ENCODE peak calls at places on chromosomes 13 and 19, in eight cellular contexts. K is heart right ventricle; I is thoracic aorta; P is sigmoid colon; T is fibroblast of lung; W is aorta; C is CD4-positive, CD25-positive, alpha-beta regulatory T cell; R is colonic mucosa. S is an unnamed sample.

GRCh38 chr13:91721413-91721812 is 323.0 kb downstream of the GPC5 start:
- DNase-seq in W (no peak), I (no peak), C (no peak), T (peak; percentile 21), K (no peak), R (no peak), P (no peak), S (no peak)

GRCh38 chr13:101841687-101842086 is 389.2 kb downstream of the ITGBL1 start:
- DNase-seq in I (no peak), P (no peak), W (no peak), K (no peak), T (no peak), R (no peak), C (no peak), S (no peak)

GRCh38 chr13:20442370-20442769 is 83.3 kb downstream of the CRYL1 start:
- DNase-seq in I (no peak), W (no peak), C (no peak), T (no peak), K (no peak), R (no peak), P (no peak), S (no peak)

GRCh38 chr13:45781553-45782326 is 69.8 kb downstream of the SIAH3 start:
- DNase-seq in P (peak; percentile 69), I (peak; percentile 4), C (no peak), W (peak; percentile 80), T (peak; percentile 2), K (peak; percentile 80), R (peak; percentile 44), S (peak; percentile 65)

GRCh38 chr13:69720278-69720983 is 387.2 kb upstream of the ATXN8OS start:
- DNase-seq in R (peak; percentile 34), I (no peak), T (no peak), P (no peak), W (no peak), C (no peak), K (no peak), S (peak; percentile 61)

GRCh38 chr13:59478908-59479307 is 684.8 kb downstream of the DIAPH3 start:
- DNase-seq in I (no peak), T (no peak), R (no peak), W (no peak), K (no peak), P (no peak), C (no peak), S (no peak)

GRCh38 chr19:10201176-10201575 is 6.4 kb upstream of the DNMT1 start:
- DNase-seq in T (no peak), K (no peak), R (no peak), I (no peak), C (no peak), W (no peak), P (no peak), S (no peak)

GRCh38 chr13:77507931-77508776 is 27.4 kb upstream of the SCEL start:
- DNase-seq in W (no peak), P (no peak), C (no peak), K (no peak), T (peak; percentile 87), R (no peak), I (no peak), S (no peak)

GRCh38 chr13:35723061-35723461 is 246.6 kb upstream of the MAB21L1 start:
- DNase-seq in R (no peak), P (peak; percentile 77), I (no peak), K (peak; percentile 40), W (no peak), T (peak; percentile 75), C (no peak), S (no peak)
- H3K27ac ChIP-seq in R (peak overlapping the region; percentile 27), P (peak overlapping the region; percentile 59), I (no peak overlapping the region), K (peak overlapping the region; percentile 76), W (no peak overlapping the region), T (no peak overlapping the region), C (no peak overlapping the region), S (no peak overlapping the region)

GRCh38 chr13:100245099-100245498 is 156.2 kb downstream of the PCCA start:
- DNase-seq in P (no peak), I (no peak), T (no peak), R (no peak), C (no peak), W (no peak), K (no peak), S (no peak)

GRCh38 chr13:100244431-100244830 is 155.5 kb downstream of the PCCA start:
- DNase-seq in R (no peak), W (no peak), I (no peak), K (no peak), C (no peak), P (no peak), T (no peak), S (no peak)

DNA sequence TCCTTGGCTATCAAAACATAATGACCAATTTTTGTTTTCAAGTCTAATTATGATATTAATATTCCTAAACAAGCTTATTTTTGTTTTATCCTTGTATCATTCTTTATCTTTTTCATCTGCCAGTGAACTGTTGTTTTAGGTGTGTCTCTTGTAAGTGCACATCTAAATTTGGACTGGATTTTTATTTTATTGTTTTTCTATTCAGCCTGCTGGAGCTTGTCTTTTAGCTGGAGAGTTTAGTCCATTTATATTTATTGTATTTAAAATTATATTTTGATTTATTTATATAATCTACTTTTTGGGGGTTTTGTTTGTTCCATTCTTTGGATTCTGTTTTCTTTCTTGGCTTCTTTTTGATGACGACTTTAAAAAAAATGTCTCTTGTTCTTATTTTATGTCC is 159.0 kb downstream of the PCCA start:
- DNase-seq in I (no peak), K (no peak), T (no peak), R (no peak), W (no peak), P (no peak), C (no peak), S (no peak)
- H3K27ac ChIP-seq in I (no peak overlapping the region), K (no peak overlapping the region), T (no peak overlapping the region), R (no peak overlapping the region), W (no peak overlapping the region), P (no peak overlapping the region), C (no peak overlapping the region), S (no peak overlapping the region)

GRCh38 chr19:17862711-17863519 is 3.2 kb downstream of the RPL18A start:
- DNase-seq in K (no peak), C (no peak), R (no peak), T (no peak), P (no peak), I (no peak), W (no peak), S (no peak)

GRCh38 chr19:17860331-17860992 is 752 bp downstream of the RPL18A start:
- DNase-seq in T (no peak), K (no peak), P (no peak), R (no peak), W (no peak), C (no peak), I (no peak), S (no peak)

GRCh38 chr19:17863520-17864182 is 3.9 kb downstream of the RPL18A start:
- DNase-seq in T (no peak), R (no peak), I (no peak), C (no peak), P (no peak), W (no peak), K (no peak), S (no peak)

GRCh38 chr19:17860993-17861360 is 1.3 kb downstream of the RPL18A start:
- DNase-seq in I (no peak), W (no peak), C (no peak), P (no peak), R (no peak), T (no peak), K (no peak), S (no peak)

DNA sequence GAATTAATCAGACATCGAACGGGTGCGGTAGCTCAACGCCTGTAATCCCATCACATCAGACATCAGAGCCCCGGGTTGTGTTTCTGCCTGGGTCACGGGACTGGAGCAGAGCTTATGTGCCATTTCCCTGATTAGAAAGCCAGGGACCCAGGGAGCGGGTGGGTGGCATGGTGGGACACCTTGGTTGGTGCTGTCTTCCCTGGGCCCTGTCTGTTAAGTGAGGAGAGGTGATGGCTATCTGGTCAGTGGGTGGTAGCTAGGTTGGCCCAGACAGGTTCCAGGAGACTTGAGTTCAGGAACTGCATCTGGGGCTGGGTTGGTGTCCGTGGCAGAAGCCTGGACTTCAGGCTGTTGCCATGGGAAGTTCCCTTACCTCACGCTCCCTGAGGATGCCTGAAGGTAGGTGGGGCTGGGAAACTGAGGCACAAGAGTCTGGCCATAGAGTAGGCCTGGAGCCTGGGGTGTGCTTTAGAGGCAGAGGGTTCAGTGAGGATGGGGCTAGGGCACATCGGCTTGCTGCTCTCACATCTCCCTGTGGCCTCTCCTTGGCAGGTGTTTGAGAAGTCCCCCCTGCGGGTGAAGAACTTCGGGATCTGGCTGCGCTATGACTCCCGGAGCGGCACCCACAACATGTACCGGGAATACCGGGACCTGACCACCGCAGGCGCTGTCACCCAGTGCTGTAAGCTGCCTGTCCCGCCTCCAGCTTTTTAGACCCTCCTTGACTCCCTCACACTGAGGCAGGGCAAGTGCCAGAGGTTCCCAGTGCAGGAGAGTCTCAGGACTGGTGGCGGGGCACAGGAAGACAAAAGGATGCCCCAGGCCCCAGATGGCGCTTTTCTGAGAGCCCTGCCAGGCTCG is 2.1 kb downstream of the RPL18A start:
- DNase-seq in C (no peak), P (no peak), T (no peak), I (no peak), K (no peak), W (no peak), R (no peak), S (no peak)
- H3K27ac ChIP-seq in C (peak overlapping the region; percentile 79), P (no peak overlapping the region), T (no peak overlapping the region), I (no peak overlapping the region), K (no peak overlapping the region), W (no peak overlapping the region), R (no peak overlapping the region), S (no peak overlapping the region)

GRCh38 chr19:1259206-1259872 is 9.8 kb upstream of the CIRBP start:
- DNase-seq in P (peak; percentile 80), T (peak; percentile 71), C (peak; percentile 90), R (peak; percentile 86), W (no peak), K (peak; percentile 88), I (no peak), S (peak; percentile 88)

GRCh38 chr19:1258161-1258492 is 9.7 kb downstream of the MIDN start:
- DNase-seq in T (no peak), R (no peak), I (no peak), W (no peak), P (no peak), C (no peak), K (no peak), S (no peak)

GRCh38 chr19:1258707-1259205 is 10.4 kb downstream of the MIDN start:
- DNase-seq in I (no peak), W (no peak), C (no peak), R (no peak), K (no peak), P (no peak), T (no peak), S (no peak)

GRCh38 chr19:1256646-1257474 is 8.5 kb downstream of the MIDN start:
- DNase-seq in R (no peak), K (no peak), T (no peak), C (no peak), P (no peak), W (no peak), I (no peak), S (no peak)

DNA sequence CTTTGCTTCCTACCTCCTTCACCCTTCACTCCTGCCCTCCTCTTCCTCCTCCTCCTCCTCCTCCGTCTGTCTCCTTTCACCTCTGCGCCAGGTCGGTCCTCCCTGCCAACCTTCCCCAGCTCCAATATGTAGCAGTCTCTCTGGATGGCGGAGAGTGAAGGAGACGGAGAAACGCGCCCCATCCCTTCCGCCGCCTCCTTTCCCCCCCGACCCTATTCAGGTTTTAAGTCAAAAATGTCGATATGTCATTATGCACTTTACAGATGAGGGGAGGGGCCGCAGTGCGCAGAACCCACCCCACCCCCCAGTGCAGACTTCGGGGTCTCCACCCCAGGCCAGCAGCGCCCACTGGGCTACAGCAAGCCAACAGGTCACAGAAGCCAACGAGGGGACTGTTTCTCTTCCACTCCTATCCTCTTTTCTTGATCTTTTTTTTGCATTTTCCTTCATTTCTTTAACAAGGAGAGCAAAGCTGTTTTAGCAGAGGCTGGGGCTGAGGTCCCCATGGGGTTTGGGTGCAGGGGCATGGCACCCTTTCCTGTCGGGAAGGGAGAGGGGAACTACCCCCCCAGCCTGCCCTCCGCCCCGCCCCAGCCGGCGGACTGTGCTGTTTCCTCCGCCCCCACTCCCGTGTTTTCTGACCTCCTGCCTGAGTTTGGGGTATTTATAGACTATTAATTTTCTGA is 9.2 kb downstream of the MIDN start:
- DNase-seq in T (no peak), C (no peak), W (no peak), P (no peak), R (no peak), K (no peak), I (no peak), S (no peak)
- H3K27ac ChIP-seq in T (peak overlapping the region; percentile 54), C (peak overlapping the region; percentile 100), W (no peak overlapping the region), P (peak overlapping the region; percentile 100), R (peak overlapping the region; percentile 91), K (peak overlapping the region; percentile 99), I (peak overlapping the region; percentile 95), S (peak overlapping the region; percentile 67)